ENCODE peak calls at places on chromosomes 16 and 17, in nine cellular contexts. M is body of pancreas, X is NB4, F is IMR-90, D is H1, I is stomach, R is A549, G is esophagus squamous epithelium, Z is prostate gland. J is an unnamed sample.

GRCh38 chr17:56772442-56772841 is 61.3 kb downstream of the C17orf67 start:
- DNase-seq in M (no peak), X (no peak), F (no peak), D (no peak), I (no peak), R (no peak), G (no peak), Z (no peak), J (peak; percentile 18)

GRCh38 chr17:7852262-7852670 is 2.6 kb upstream of the TMEM88 start:
- DNase-seq in M (no peak), X (no peak), F (no peak), D (no peak), I (no peak), R (no peak), G (no peak), Z (no peak), J (peak; percentile 87)

GRCh38 chr17:537133-537532 is 177.5 kb downstream of the VPS53 start:
- DNase-seq in M (no peak), X (no peak), F (no peak), D (peak; percentile 46), I (no peak), R (no peak), G (no peak), Z (no peak), J (no peak)

GRCh38 chr17:40352779-40353394 is 11.7 kb downstream of the GJD3 start:
- DNase-seq in M (no peak), X (peak; percentile 89), F (no peak), D (no peak), I (no peak), R (peak; percentile 48), G (no peak), Z (no peak), J (no peak)

GRCh38 chr16:23368469-23368868 is 66.4 kb downstream of the SCNN1B start:
- DNase-seq in M (no peak), X (no peak), F (peak; percentile 12), D (no peak), I (no peak), R (no peak), G (no peak), Z (no peak), J (no peak)

GRCh38 chr17:12024332-12024731 is 3.7 kb downstream of the MAP2K4 start:
- DNase-seq in M (no peak), X (no peak), F (peak; percentile 73), D (no peak), I (no peak), R (peak; percentile 77), G (no peak), Z (no peak), J (no peak)

GRCh38 chr17:8956521-8956920 is 9.0 kb downstream of the PIK3R5 start:
- DNase-seq in M (no peak), X (no peak), F (no peak), D (no peak), I (no peak), R (no peak), G (no peak), Z (no peak), J (no peak)

GRCh38 chr17:59238904-59239303 is 18.6 kb downstream of the GDPD1 start:
- DNase-seq in M (no peak), X (no peak), F (no peak), D (no peak), I (no peak), R (no peak), G (no peak), Z (no peak), J (no peak)

GRCh38 chr17:42781639-42782401 is 1.4 kb downstream of the WNK4 start:
- DNase-seq in M (no peak), X (no peak), F (no peak), D (no peak), I (peak; percentile 45), R (no peak), G (no peak), Z (peak; percentile 45), J (peak; percentile 40)

GRCh38 chr16:83705856-83706255 is 101.9 kb upstream of the HSBP1 start:
- DNase-seq in M (no peak), X (no peak), F (no peak), D (no peak), I (no peak), R (no peak), G (no peak), Z (no peak), J (no peak)

GRCh38 chr16:83698964-83699363 is 108.8 kb upstream of the HSBP1 start:
- DNase-seq in M (no peak), X (no peak), F (no peak), D (no peak), I (no peak), R (no peak), G (no peak), Z (no peak), J (peak; percentile 39)

GRCh38 chr16:83699817-83700216 is 108.0 kb upstream of the HSBP1 start:
- DNase-seq in M (no peak), X (no peak), F (no peak), D (no peak), I (no peak), R (no peak), G (no peak), Z (no peak), J (peak; percentile 10)

GRCh38 chr16:83704656-83705055 is 103.1 kb upstream of the HSBP1 start:
- DNase-seq in M (no peak), X (no peak), F (no peak), D (no peak), I (no peak), R (no peak), G (no peak), Z (no peak), J (no peak)

GRCh38 chr16:83701494-83701893 is 106.3 kb upstream of the HSBP1 start:
- DNase-seq in M (peak; percentile 21), X (peak; percentile 68), F (peak; percentile 45), D (no peak), I (no peak), R (peak; percentile 29), G (no peak), Z (peak; percentile 8), J (no peak)
- TF ChIP-seq CTCF in M (no peak), X (no peak), F (no peak), D (no peak), I (no peak), R (no peak), G (no peak), Z (no peak), J (no peak)

DNA sequence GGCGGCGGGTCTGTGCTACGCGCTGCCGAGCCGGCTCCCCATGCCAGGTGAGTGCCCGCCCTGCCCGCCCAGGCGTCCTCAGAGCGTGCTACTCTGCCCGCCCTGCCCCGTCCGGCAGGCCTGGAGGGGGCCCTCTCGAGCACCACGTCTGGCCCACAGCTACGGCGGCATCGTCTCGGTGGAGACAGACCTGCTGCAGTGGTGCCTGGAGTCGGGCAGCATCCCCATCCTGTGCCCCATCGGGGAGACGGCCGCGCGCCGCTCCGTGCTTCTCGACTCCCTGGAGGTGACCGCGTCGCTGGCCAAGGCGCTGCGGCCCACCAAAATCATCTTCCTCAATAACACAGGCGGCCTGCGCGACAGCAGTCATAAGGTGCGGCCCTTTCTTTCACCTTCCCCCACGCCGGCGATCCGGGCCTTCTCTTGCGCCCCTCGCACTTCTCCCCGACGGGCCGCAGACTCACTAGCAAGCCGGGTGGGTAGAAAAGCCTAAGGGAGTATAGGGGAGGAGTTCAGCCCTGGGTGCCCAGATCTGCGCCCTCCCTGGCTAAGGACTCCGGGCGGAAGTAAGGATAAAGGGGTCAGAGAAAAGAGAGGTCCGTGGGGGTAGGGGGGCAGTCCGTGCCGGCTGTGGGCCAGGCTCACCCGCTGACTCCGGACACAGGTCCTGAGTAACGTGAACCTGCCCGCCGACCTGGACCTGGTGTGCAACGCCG is 1.6 kb downstream of the NAGS start:
- DNase-seq in M (peak; percentile 56), X (peak; percentile 36), F (no peak), D (no peak), I (peak; percentile 59), R (peak; percentile 32), G (no peak), Z (no peak), J (no peak)
- TF ChIP-seq POLR2A in M (no peak), X (no peak), F (no peak), D (no peak), I (no peak), R (no peak), G (peak; percentile 32), Z (no peak), J (no peak)

GRCh38 chr17:79080349-79080748 is 5.7 kb downstream of the ENGASE start:
- DNase-seq in M (no peak), X (no peak), F (no peak), D (no peak), I (no peak), R (no peak), G (no peak), Z (no peak), J (no peak)
- TF ChIP-seq CTCF in M (no peak), X (no peak), F (no peak), D (no peak), I (no peak), R (no peak), G (no peak), Z (no peak), J (no peak)

GRCh38 chr17:49227436-49228261 is 2.9 kb downstream of the PHOSPHO1 start:
- DNase-seq in M (peak; percentile 82), X (peak; percentile 79), F (peak; percentile 59), D (no peak), I (peak; percentile 82), R (peak; percentile 80), G (no peak), Z (peak; percentile 61), J (peak; percentile 71)

GRCh38 chr17:49229805-49230600 is 584 bp downstream of the PHOSPHO1 start:
- DNase-seq in M (no peak), X (no peak), F (no peak), D (no peak), I (no peak), R (no peak), G (no peak), Z (no peak), J (no peak)

GRCh38 chr17:49229076-49229804 is 1.3 kb downstream of the PHOSPHO1 start:
- DNase-seq in M (no peak), X (no peak), F (no peak), D (no peak), I (no peak), R (no peak), G (no peak), Z (no peak), J (no peak)

GRCh38 chr17:49231563-49231894 is 942 bp upstream of the PHOSPHO1 start:
- DNase-seq in M (no peak), X (no peak), F (no peak), D (no peak), I (no peak), R (no peak), G (no peak), Z (no peak), J (no peak)

DNA sequence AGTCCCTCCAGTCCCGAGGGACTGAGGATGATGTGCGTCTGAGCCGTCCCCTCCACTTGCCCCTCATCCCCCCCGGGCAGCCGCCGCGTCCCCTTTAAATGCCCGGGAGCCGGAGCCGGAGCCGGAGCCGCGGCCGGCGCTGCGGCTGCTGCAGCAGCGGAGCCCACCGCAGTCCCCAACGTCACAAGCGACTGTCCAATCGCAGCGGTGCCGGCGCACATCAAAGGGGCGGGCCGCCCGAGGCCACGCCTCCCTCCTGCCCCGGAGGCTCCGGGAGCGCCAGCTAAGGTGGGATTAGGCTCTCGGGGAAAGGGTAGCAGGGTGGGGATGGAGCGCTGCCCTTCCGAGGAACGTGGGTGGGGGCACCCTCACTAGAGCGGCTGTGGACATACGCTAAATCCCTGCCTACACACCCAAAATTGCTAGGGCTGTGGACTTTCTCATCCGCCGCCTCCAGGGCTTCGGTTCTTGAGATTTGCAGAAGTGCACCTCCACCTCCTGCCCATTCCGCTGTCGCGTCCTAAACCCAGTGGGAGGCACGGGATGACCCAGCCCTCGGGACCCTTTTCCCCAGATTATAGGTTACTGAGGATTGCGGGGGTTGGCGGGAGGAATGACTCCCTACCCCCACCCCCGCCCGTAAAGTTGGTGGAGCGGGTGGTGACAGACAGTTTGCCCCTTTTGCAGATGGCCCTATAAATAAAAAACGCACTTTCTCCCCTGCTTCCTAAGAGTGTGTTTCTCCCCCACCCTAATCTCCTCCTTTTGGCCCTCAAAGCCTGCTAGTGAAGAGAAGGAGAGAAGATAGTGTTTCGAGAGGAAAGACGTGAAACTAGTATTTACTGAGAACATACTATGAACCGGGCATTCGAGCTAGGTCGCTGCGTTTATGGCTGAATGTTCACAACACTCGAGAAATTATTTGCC is at the start of gene PHOSPHO1:
- DNase-seq in M (peak; percentile 72), X (peak; percentile 84), F (peak; percentile 76), D (peak; percentile 73), I (peak; percentile 86), R (peak; percentile 81), G (no peak), Z (peak; percentile 84), J (peak; percentile 59)
- TF ChIP-seq POLR2A in M (no peak), X (no peak), F (no peak), D (no peak), I (no peak), R (peak; percentile 26), G (peak; percentile 34), Z (peak; percentile 22), J (no peak)